ENCODE peak calls at places on chromosome 13, in seven cellular contexts. X, T, F, L, P, E and R are unnamed samples.

GRCh38 chr13:38685974-38686571 is 804 bp upstream of the FREM2 start:
- DNase-seq in X (no peak), T (no peak), F (no peak), L (no peak), P (peak; percentile 24), E (no peak), R (peak; percentile 29)

GRCh38 chr13:104809483-104809882 is 1726.0 kb downstream of the EFNB2 start:
- DNase-seq in X (no peak), T (no peak), F (no peak), L (no peak), P (no peak), E (no peak), R (no peak)

GRCh38 chr13:113926951-113927660 is 46.8 kb downstream of the C13orf46 start:
- DNase-seq in X (peak; percentile 38), T (peak; percentile 4), F (peak; percentile 45), L (no peak), P (no peak), E (peak; percentile 42), R (no peak)

GRCh38 chr13:83819611-83820010 is 62.7 kb downstream of the SLITRK1 start:
- DNase-seq in X (no peak), T (no peak), F (no peak), L (no peak), P (no peak), E (no peak), R (no peak)

GRCh38 chr13:90884066-90884465 is 463.4 kb upstream of the MIR17HG start:
- DNase-seq in X (no peak), T (no peak), F (no peak), L (no peak), P (no peak), E (no peak), R (no peak)

GRCh38 chr13:23743269-23743668 is 145.9 kb downstream of the MIPEP start:
- DNase-seq in X (no peak), T (peak; percentile 19), F (no peak), L (no peak), P (no peak), E (no peak), R (no peak)

GRCh38 chr13:95352486-95352885 is 51.2 kb upstream of the ABCC4 start:
- DNase-seq in X (no peak), T (no peak), F (no peak), L (no peak), P (no peak), E (no peak), R (no peak)

GRCh38 chr13:80584785-80585184 is 243.9 kb upstream of the SPRY2 start:
- DNase-seq in X (no peak), T (no peak), F (no peak), L (no peak), P (no peak), E (no peak), R (no peak)

GRCh38 chr13:109756778-109757177 is 29.6 kb downstream of the IRS2 start:
- DNase-seq in X (no peak), T (no peak), F (no peak), L (no peak), P (no peak), E (no peak), R (no peak)

GRCh38 chr13:52454459-52454824 is 836 bp upstream of the CKAP2 start:
- DNase-seq in X (no peak), T (peak; percentile 32), F (no peak), L (no peak), P (no peak), E (no peak), R (no peak)

GRCh38 chr13:111387026-111387871 is 66.8 kb downstream of the TEX29 start:
- DNase-seq in X (no peak), T (no peak), F (no peak), L (no peak), P (no peak), E (no peak), R (no peak)

GRCh38 chr13:84096221-84096620 is 213.9 kb upstream of the SLITRK1 start:
- DNase-seq in X (no peak), T (no peak), F (no peak), L (no peak), P (no peak), E (no peak), R (no peak)

GRCh38 chr13:80329250-80329649 is 11.7 kb downstream of the SPRY2 start:
- DNase-seq in X (no peak), T (no peak), F (no peak), L (no peak), P (no peak), E (no peak), R (no peak)

GRCh38 chr13:106417467-106418110 is 117.9 kb downstream of the EFNB2 start:
- DNase-seq in X (no peak), T (no peak), F (no peak), L (no peak), P (no peak), E (no peak), R (no peak)

GRCh38 chr13:105847532-105848295 is 687.7 kb downstream of the EFNB2 start:
- DNase-seq in X (no peak), T (no peak), F (no peak), L (no peak), P (no peak), E (no peak), R (no peak)

GRCh38 chr13:64239372-64239771 is 2823.7 kb upstream of the PCDH20 start:
- DNase-seq in X (no peak), T (no peak), F (no peak), L (no peak), P (no peak), E (no peak), R (no peak)

GRCh38 chr13:23586336-23586735 is 16.1 kb downstream of the TNFRSF19 start:
- DNase-seq in X (no peak), T (no peak), F (no peak), L (no peak), P (no peak), E (no peak), R (no peak)

GRCh38 chr13:84430015-84430414 is 547.7 kb upstream of the SLITRK1 start:
- DNase-seq in X (no peak), T (no peak), F (no peak), L (no peak), P (no peak), E (no peak), R (no peak)

GRCh38 chr13:28650284-28650683 is 8.6 kb upstream of the POMP start:
- DNase-seq in X (no peak), T (no peak), F (no peak), L (no peak), P (no peak), E (no peak), R (no peak)